ENCODE peak calls at places on chromosome 7, in four cellular contexts. One of them, this sample, is unnamed.

GRCh38 chr7:134429481-134429880 is 29.4 kb downstream of the AKR1B1 start:
- DNase-seq in colonic mucosa: no peak
- DNase-seq in aorta: no peak
- DNase-seq in ecto neural progenitor cell: no peak
- DNase-seq in this sample: no peak

GRCh38 chr7:91263359-91264082 is 712 bp upstream of the FZD1 start:
- DNase-seq in colonic mucosa: peak
- DNase-seq in aorta: peak
- DNase-seq in ecto neural progenitor cell: peak
- DNase-seq in this sample: peak

GRCh38 chr7:29138588-29138987 is 7.7 kb downstream of the CPVL start:
- DNase-seq in colonic mucosa: no peak
- DNase-seq in aorta: no peak
- DNase-seq in ecto neural progenitor cell: no peak
- DNase-seq in this sample: no peak

GRCh38 chr7:137684776-137685175 is 162.0 kb downstream of the DGKI start:
- DNase-seq in colonic mucosa: no peak
- DNase-seq in aorta: no peak
- DNase-seq in ecto neural progenitor cell: no peak
- DNase-seq in this sample: no peak

GRCh38 chr7:116491887-116492653 is 7.5 kb upstream of the CAV2 start:
- DNase-seq in colonic mucosa: no peak
- DNase-seq in aorta: no peak
- DNase-seq in ecto neural progenitor cell: no peak
- DNase-seq in this sample: no peak

GRCh38 chr7:732094-732541 is 5.0 kb upstream of the PRKAR1B start:
- DNase-seq in colonic mucosa: peak
- DNase-seq in aorta: no peak
- DNase-seq in ecto neural progenitor cell: peak
- DNase-seq in this sample: no peak

GRCh38 chr7:105766421-105767191 is 109.8 kb downstream of the ATXN7L1 start:
- DNase-seq in colonic mucosa: no peak
- DNase-seq in aorta: no peak
- DNase-seq in ecto neural progenitor cell: no peak
- DNase-seq in this sample: no peak

GRCh38 chr7:143013897-143014296 is 13.0 kb downstream of the OR9A2 start:
- DNase-seq in colonic mucosa: no peak
- DNase-seq in aorta: no peak
- DNase-seq in ecto neural progenitor cell: no peak
- DNase-seq in this sample: no peak

GRCh38 chr7:53428045-53428444 is 392.6 kb downstream of the POM121L12 start:
- DNase-seq in colonic mucosa: no peak
- DNase-seq in aorta: no peak
- DNase-seq in ecto neural progenitor cell: no peak
- DNase-seq in this sample: no peak

GRCh38 chr7:27198871-27199801 is 755 bp downstream of the HOXA13 start:
- DNase-seq in colonic mucosa: peak
- DNase-seq in aorta: peak
- DNase-seq in ecto neural progenitor cell: peak
- DNase-seq in this sample: no peak

GRCh38 chr7:44348851-44349781 is 23.7 kb upstream of the CAMK2B start:
- DNase-seq in colonic mucosa: no peak
- DNase-seq in aorta: peak
- DNase-seq in ecto neural progenitor cell: no peak
- DNase-seq in this sample: no peak

GRCh38 chr7:79282051-79282694 is 171.3 kb downstream of the MAGI2 start:
- DNase-seq in colonic mucosa: no peak
- DNase-seq in aorta: no peak
- DNase-seq in ecto neural progenitor cell: no peak
- DNase-seq in this sample: no peak

GRCh38 chr7:11373546-11374142 is 400.0 kb downstream of the PHF14 start:
- DNase-seq in colonic mucosa: no peak
- DNase-seq in aorta: no peak
- DNase-seq in ecto neural progenitor cell: no peak
- DNase-seq in this sample: no peak

This sample was measured in H1.